ENCODE peak calls at places on chromosomes 16 and 17, in eight cellular contexts. B is kidney epithelial cell, X is mammary epithelial cell, Y is transverse colon, E is GM12878, V is astrocyte, C is colonic mucosa, P is fibroblast of the aortic adventitia. T is an unnamed sample.

GRCh38 chr17:77537566-77537965 is 396.8 kb downstream of the SEC14L1 start:
- DNase-seq in B (no peak), X (no peak), Y (no peak), E (no peak), V (no peak), C (no peak), P (no peak), T (no peak)

GRCh38 chr16:20348365-20349185 is 3.9 kb downstream of the UMOD start:
- DNase-seq in B (no peak), X (no peak), Y (no peak), E (no peak), V (no peak), C (peak; percentile 25), P (no peak), T (no peak)

GRCh38 chr17:73013816-73014663 is 78.4 kb downstream of the SLC39A11 start:
- DNase-seq in B (no peak), X (no peak), Y (no peak), E (no peak), V (peak; percentile 33), C (no peak), P (no peak), T (no peak)

GRCh38 chr16:11053916-11054460 is 109.6 kb downstream of the CLEC16A start:
- DNase-seq in B (no peak), X (no peak), Y (no peak), E (no peak), V (no peak), C (no peak), P (no peak), T (no peak)

GRCh38 chr17:46121165-46121764 is 72.0 kb downstream of the KANSL1 start:
- DNase-seq in B (no peak), X (no peak), Y (no peak), E (peak; percentile 48), V (no peak), C (no peak), P (no peak), T (no peak)

GRCh38 chr17:16273929-16274339 is 56.9 kb downstream of the PIGL start:
- DNase-seq in B (no peak), X (no peak), Y (no peak), E (no peak), V (no peak), C (no peak), P (no peak), T (peak; percentile 29)

GRCh38 chr16:86073763-86074493 is 175.0 kb downstream of the IRF8 start:
- DNase-seq in B (no peak), X (no peak), Y (peak; percentile 4), E (no peak), V (no peak), C (no peak), P (no peak), T (no peak)

GRCh38 chr17:869567-870530 is 87.7 kb downstream of the MRM3 start:
- DNase-seq in B (peak; percentile 81), X (peak; percentile 96), Y (no peak), E (no peak), V (peak; percentile 85), C (no peak), P (peak; percentile 83), T (peak; percentile 88)

GRCh38 chr17:336110-337021 is 16.2 kb downstream of the RPH3AL start:
- DNase-seq in B (no peak), X (no peak), Y (peak; percentile 72), E (no peak), V (no peak), C (peak; percentile 74), P (no peak), T (no peak)

GRCh38 chr17:68709995-68710780 is 109.0 kb upstream of the FAM20A start:
- DNase-seq in B (no peak), X (no peak), Y (no peak), E (no peak), V (no peak), C (no peak), P (peak; percentile 92), T (peak; percentile 93)

DNA sequence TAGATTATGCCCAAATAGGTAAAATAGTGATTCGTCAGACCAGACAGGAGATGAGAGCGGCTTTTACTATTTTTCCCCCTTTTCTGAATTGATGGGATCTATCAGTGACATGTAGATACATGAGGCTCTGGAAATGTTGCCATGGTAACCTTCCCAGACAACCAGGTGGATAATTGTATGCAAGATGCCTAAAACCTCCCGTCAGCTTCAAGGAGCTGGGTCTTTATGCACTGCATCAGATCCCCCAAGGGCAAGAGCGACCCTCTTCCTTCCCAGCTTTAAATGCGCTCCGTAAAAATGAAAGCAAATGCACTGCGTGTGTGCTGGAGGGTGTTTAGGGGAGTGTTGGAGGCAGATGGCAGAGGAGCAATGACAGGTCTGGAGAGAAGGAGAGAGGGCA is 461.9 kb upstream of the HSBP1 start:
- DNase-seq in B (no peak), X (no peak), Y (no peak), E (no peak), V (no peak), C (no peak), P (no peak), T (no peak)
- H3K4me3 ChIP-seq in B (no peak overlapping the region), X (no peak overlapping the region), Y (no peak overlapping the region), E (no peak overlapping the region), V (no peak overlapping the region), C (no peak overlapping the region), P (no peak overlapping the region), T (no peak overlapping the region)

DNA sequence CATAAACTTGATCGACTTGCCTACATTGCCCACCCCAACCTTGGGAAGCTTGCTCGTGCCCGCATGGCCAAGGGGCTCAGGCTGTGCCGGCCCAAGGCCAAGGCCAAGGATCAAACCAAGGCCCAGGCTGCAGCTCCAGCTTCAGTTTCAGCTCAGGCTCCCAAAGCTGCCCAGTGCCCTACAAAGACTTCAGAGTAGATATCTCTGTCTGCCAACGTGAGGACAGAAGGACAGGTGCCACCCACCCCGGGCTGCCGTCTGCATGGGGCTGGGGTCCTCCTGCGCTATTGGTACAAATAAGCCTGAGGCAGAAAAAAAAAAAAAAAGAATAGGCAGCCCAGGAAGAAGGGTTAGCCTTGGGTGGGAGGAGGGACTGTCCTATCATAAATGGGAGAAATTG is 37.1 kb downstream of the DNAH2 start:
- DNase-seq in B (no peak), X (no peak), Y (no peak), E (no peak), V (no peak), C (no peak), P (no peak), T (no peak)
- TF ChIP-seq CTCF in B (no peak), X (no peak), Y (no peak), E (no peak), V (no peak), C (no peak), P (no peak), T (no peak)

GRCh38 chr17:49357516-49357915 is 4.5 kb downstream of the ZNF652 start:
- DNase-seq in B (no peak), X (no peak), Y (no peak), E (no peak), V (no peak), C (no peak), P (no peak), T (no peak)
- H3K4me3 ChIP-seq in B (no peak overlapping the region), X (no peak overlapping the region), Y (no peak overlapping the region), E (peak overlapping the region; percentile 52), V (no peak overlapping the region), C (no peak overlapping the region), P (no peak overlapping the region), T (no peak overlapping the region)

DNA sequence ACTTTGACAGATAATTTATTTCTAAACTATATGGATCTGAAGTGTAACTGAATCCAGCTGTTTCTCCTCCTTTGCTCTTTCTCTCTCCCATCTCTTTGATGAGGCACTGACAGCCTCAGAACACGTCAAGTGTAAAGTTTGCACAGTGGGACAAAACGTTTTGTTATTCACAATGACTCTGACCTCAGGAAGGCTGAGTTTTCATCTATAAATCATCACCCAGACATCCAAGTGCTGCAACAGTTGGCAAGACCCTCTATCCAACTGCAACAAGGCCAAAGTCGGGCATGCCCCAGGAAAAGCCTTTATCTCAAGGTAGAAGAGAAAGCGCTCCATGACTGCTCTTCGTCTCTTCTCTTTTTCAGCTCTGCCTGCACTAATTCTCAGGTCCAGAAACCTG is 267.1 kb upstream of the MYOCD start:
- DNase-seq in B (no peak), X (no peak), Y (no peak), E (no peak), V (peak; percentile 8), C (no peak), P (peak; percentile 42), T (peak; percentile 58)
- TF ChIP-seq CTCF in B (no peak), X (no peak), Y (no peak), E (no peak), V (no peak), C (no peak), P (no peak), T (no peak)

GRCh38 chr16:67844441-67844840 is 2.3 kb upstream of the NUTF2 start:
- DNase-seq in B (no peak), X (peak; percentile 74), Y (no peak), E (no peak), V (no peak), C (no peak), P (peak; percentile 47), T (peak; percentile 39)

GRCh38 chr16:67843343-67843765 is 1.2 kb downstream of the THAP11 start:
- DNase-seq in B (no peak), X (no peak), Y (no peak), E (no peak), V (no peak), C (peak; percentile 44), P (no peak), T (no peak)

GRCh38 chr16:67842509-67843342 is 606 bp downstream of the THAP11 start:
- DNase-seq in B (no peak), X (peak; percentile 18), Y (peak; percentile 60), E (no peak), V (peak; percentile 45), C (peak; percentile 59), P (peak; percentile 54), T (peak; percentile 45)

GRCh38 chr16:67841816-67842508 is at the start of gene THAP11:
- DNase-seq in B (no peak), X (peak; percentile 90), Y (peak; percentile 96), E (peak; percentile 79), V (peak; percentile 79), C (peak; percentile 97), P (peak; percentile 95), T (peak; percentile 93)

GRCh38 chr16:67841198-67841815 is 813 bp upstream of the THAP11 start:
- DNase-seq in B (no peak), X (no peak), Y (no peak), E (no peak), V (no peak), C (no peak), P (no peak), T (no peak)
- H3K4me3 ChIP-seq in B (peak overlapping the region; percentile 18), X (peak overlapping the region; percentile 60), Y (peak overlapping the region; percentile 51), E (peak overlapping the region; percentile 96), V (peak overlapping the region; percentile 89), C (peak overlapping the region; percentile 79), P (peak overlapping the region; percentile 50), T (peak overlapping the region; percentile 93)

DNA sequence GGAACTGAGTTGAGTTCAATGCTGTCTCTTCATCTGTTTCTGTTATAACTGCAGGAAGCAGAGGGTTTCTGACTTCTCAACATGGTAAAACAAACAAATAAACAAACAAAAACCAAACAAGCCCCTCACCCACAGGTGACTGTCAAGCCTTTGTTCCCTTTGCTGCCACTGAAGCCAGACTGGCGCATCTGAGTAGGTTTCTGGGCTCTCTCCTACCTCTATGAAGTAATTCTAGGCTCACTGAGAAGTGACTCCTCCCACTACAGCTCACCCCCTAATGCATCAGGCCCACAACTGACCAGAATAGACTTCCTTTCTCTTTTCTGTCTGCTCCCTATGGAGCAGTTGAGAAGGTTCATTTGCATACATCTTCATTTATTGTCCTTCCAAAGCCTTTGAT is 77.0 kb upstream of the CCL2 start:
- DNase-seq in B (no peak), X (no peak), Y (no peak), E (no peak), V (peak; percentile 10), C (no peak), P (no peak), T (no peak)
- TF ChIP-seq CTCF in B (no peak), X (no peak), Y (no peak), E (no peak), V (no peak), C (no peak), P (no peak), T (peak; percentile 9)

T was measured in fibroblast of mammary gland.